ENCODE peak calls at places on chromosome 15, in eight cellular contexts. M, V, K, X, H, T, L and C are unnamed samples.

GRCh38 chr15:37452498-37452897 is 352.1 kb upstream of the MEIS2 start:
- DNase-seq in V (no peak), M (no peak), X (no peak), L (no peak), T (no peak), K (no peak), H (no peak), C (no peak)

GRCh38 chr15:86916671-86917450 is 837.2 kb downstream of the AGBL1 start:
- DNase-seq in H (no peak), M (no peak), T (no peak), X (no peak), V (no peak), K (peak), L (no peak), C (no peak)

GRCh38 chr15:28017423-28017924 is 81.6 kb downstream of the OCA2 start:
- DNase-seq in X (peak), M (no peak), K (no peak), V (peak), L (no peak), H (no peak), T (no peak), C (no peak)

GRCh38 chr15:25134546-25134945 is 179.8 kb downstream of the SNRPN start:
- DNase-seq in M (no peak), K (no peak), T (no peak), X (no peak), L (no peak), V (peak), H (no peak), C (no peak)

GRCh38 chr15:69992326-69992725 is 105.4 kb downstream of the TLE3 start:
- DNase-seq in T (no peak), V (no peak), L (no peak), M (no peak), H (no peak), K (no peak), X (no peak), C (no peak)

GRCh38 chr15:41620536-41621199 is 39.5 kb upstream of the MGA start:
- DNase-seq in V (no peak), K (peak), L (no peak), H (no peak), X (no peak), T (no peak), M (no peak), C (no peak)

GRCh38 chr15:80876034-80876433 is 96.9 kb downstream of the CEMIP start:
- DNase-seq in L (no peak), M (no peak), T (no peak), K (peak), V (no peak), H (no peak), X (no peak), C (no peak)

GRCh38 chr15:57751177-57751800 is 44.8 kb downstream of the POLR2M start:
- DNase-seq in L (no peak), T (peak), X (peak), K (peak), V (peak), H (no peak), M (no peak), C (peak)

GRCh38 chr15:96064351-96064756 is 266.1 kb upstream of the NR2F2 start:
- DNase-seq in K (no peak), V (no peak), H (peak), L (no peak), T (peak), X (no peak), M (no peak), C (peak)

GRCh38 chr15:75051711-75052110 is 28.3 kb downstream of the PPCDC start:
- DNase-seq in H (no peak), T (no peak), V (no peak), L (no peak), K (no peak), M (no peak), X (no peak), C (no peak)

GRCh38 chr15:40853241-40853890 is 9.5 kb downstream of the SPINT1 start:
- DNase-seq in V (no peak), H (no peak), X (no peak), L (no peak), T (no peak), M (no peak), K (no peak), C (no peak)